ENCODE peak calls at places on chromosome 6, in seven cellular contexts. W, X, E, K, Q, Y and D are unnamed samples.

GRCh38 chr6:118968416-118968815 is 33.5 kb upstream of the MCM9 start:
- DNase-seq in W (peak), X (no peak), E (peak), K (no peak), Q (no peak), Y (no peak), D (no peak)

GRCh38 chr6:111794716-111795452 is 78.4 kb downstream of the FYN start:
- DNase-seq in W (no peak), X (no peak), E (no peak), K (no peak), Q (no peak), Y (no peak), D (no peak)

GRCh38 chr6:53428886-53429285 is 80.1 kb upstream of the ELOVL5 start:
- DNase-seq in W (no peak), X (no peak), E (no peak), K (no peak), Q (no peak), Y (no peak), D (no peak)

GRCh38 chr6:7672066-7673062 is 53.5 kb upstream of the BMP6 start:
- DNase-seq in W (peak), X (no peak), E (peak), K (no peak), Q (no peak), Y (no peak), D (no peak)

GRCh38 chr6:157265630-157266029 is 57.7 kb downstream of the TMEM242 start:
- DNase-seq in W (no peak), X (no peak), E (no peak), K (no peak), Q (no peak), Y (no peak), D (no peak)

GRCh38 chr6:156167289-156168076 is 609.7 kb upstream of the ARID1B start:
- DNase-seq in W (peak), X (no peak), E (peak), K (no peak), Q (no peak), Y (no peak), D (no peak)

GRCh38 chr6:159989882-159990480 is 21.1 kb downstream of the IGF2R start:
- DNase-seq in W (no peak), X (no peak), E (peak), K (no peak), Q (peak), Y (no peak), D (no peak)

GRCh38 chr6:17907467-17908229 is 79.8 kb downstream of the KIF13A start:
- DNase-seq in W (peak), X (peak), E (peak), K (peak), Q (peak), Y (peak), D (peak)

GRCh38 chr6:13762648-13763441 is 51.2 kb upstream of the RANBP9 start:
- DNase-seq in W (peak), X (no peak), E (peak), K (peak), Q (peak), Y (peak), D (no peak)

GRCh38 chr6:25899580-25900408 is 25.8 kb upstream of the SLC17A3 start:
- DNase-seq in W (peak), X (no peak), E (no peak), K (no peak), Q (no peak), Y (no peak), D (no peak)

GRCh38 chr6:148530394-148530923 is 187.8 kb downstream of the SASH1 start:
- DNase-seq in W (peak), X (no peak), E (peak), K (peak), Q (peak), Y (no peak), D (no peak)

GRCh38 chr6:149454405-149454848 is 30.4 kb downstream of the ZC3H12D start:
- DNase-seq in W (peak), X (peak), E (peak), K (peak), Q (peak), Y (no peak), D (peak)

GRCh38 chr6:128723667-128724066 is 159.3 kb upstream of the LAMA2 start:
- DNase-seq in W (no peak), X (no peak), E (peak), K (no peak), Q (peak), Y (no peak), D (no peak)

GRCh38 chr6:170091639-170092579 is 199.0 kb downstream of the DLL1 start:
- DNase-seq in W (no peak), X (peak), E (no peak), K (no peak), Q (no peak), Y (no peak), D (peak)

GRCh38 chr6:138309695-138310094 is 68.0 kb upstream of the SMIM28 start:
- DNase-seq in W (no peak), X (no peak), E (no peak), K (no peak), Q (no peak), Y (no peak), D (peak)

GRCh38 chr6:167898673-167899311 is 72.1 kb downstream of the AFDN start:
- DNase-seq in W (peak), X (no peak), E (peak), K (peak), Q (peak), Y (no peak), D (no peak)

GRCh38 chr6:71197770-71198169 is 90.8 kb upstream of the OGFRL1 start:
- DNase-seq in W (peak), X (no peak), E (peak), K (no peak), Q (peak), Y (no peak), D (no peak)

GRCh38 chr6:108127826-108128225 is 38.0 kb upstream of the NR2E1 start:
- DNase-seq in W (no peak), X (no peak), E (no peak), K (no peak), Q (no peak), Y (no peak), D (no peak)

GRCh38 chr6:31532644-31533454 is 4.1 kb downstream of the MCCD1 start:
- DNase-seq in W (no peak), X (no peak), E (no peak), K (no peak), Q (no peak), Y (no peak), D (no peak)

GRCh38 chr6:138161434-138162103 is at the start of gene ARFGEF3:
- DNase-seq in W (no peak), X (peak), E (peak), K (peak), Q (peak), Y (no peak), D (no peak)

GRCh38 chr6:38567436-38567835 is 72.3 kb downstream of the BTBD9 start:
- DNase-seq in W (peak), X (peak), E (peak), K (peak), Q (peak), Y (no peak), D (peak)

GRCh38 chr6:100665041-100665380 is 200.3 kb upstream of the SIM1 start:
- DNase-seq in W (no peak), X (no peak), E (no peak), K (no peak), Q (no peak), Y (no peak), D (no peak)

GRCh38 chr6:24332306-24332705 is 25.6 kb downstream of the DCDC2 start:
- DNase-seq in W (no peak), X (no peak), E (no peak), K (peak), Q (peak), Y (peak), D (no peak)

GRCh38 chr6:35203680-35204079 is 10.1 kb upstream of the SCUBE3 start:
- DNase-seq in W (no peak), X (no peak), E (no peak), K (no peak), Q (no peak), Y (no peak), D (no peak)

GRCh38 chr6:72816022-72816421 is 194.2 kb downstream of the KCNQ5 start:
- DNase-seq in W (no peak), X (no peak), E (no peak), K (no peak), Q (no peak), Y (no peak), D (no peak)
- H3K27ac ChIP-seq in W (no peak), X (peak), E (no peak), K (no peak), Q (no peak), Y (no peak), D (no peak)

GRCh38 chr6:37382954-37383353 is 29.2 kb downstream of the RNF8 start:
- DNase-seq in W (no peak), X (no peak), E (no peak), K (no peak), Q (no peak), Y (no peak), D (no peak)

GRCh38 chr6:37376078-37376743 is 22.4 kb downstream of the RNF8 start:
- DNase-seq in W (no peak), X (no peak), E (no peak), K (no peak), Q (no peak), Y (no peak), D (no peak)

GRCh38 chr6:37381579-37381978 is 27.8 kb downstream of the RNF8 start:
- DNase-seq in W (peak), X (no peak), E (peak), K (peak), Q (peak), Y (peak), D (no peak)
- TF ChIP-seq CTCF in W (peak), X (peak), E (peak), K (peak), Q (peak), Y (peak), D (peak)

DNA sequence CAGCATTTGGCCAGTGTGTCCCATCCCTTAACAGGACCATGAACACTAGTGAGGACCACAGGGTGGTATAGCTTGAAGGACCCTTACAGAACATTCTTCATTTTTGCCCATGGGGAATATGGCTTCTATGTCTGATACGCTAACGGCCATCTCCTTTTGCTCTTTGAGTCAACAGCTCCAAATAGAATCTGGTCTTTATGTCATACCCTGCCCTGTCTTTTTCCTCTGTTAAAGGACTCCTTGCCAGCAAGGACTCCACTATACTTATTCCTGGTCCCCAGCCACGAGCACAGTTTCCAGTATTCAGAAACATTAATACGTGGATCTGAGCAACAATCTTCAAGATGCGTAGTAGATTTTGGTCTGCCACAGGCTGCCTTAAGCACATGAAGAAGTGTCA is 22.5 kb downstream of the SERPINB1 start:
- DNase-seq in W (no peak), X (no peak), E (no peak), K (no peak), Q (no peak), Y (no peak), D (no peak)
- H3K27ac ChIP-seq in W (no peak), X (no peak), E (no peak), K (no peak), Q (peak), Y (peak), D (peak)

DNA sequence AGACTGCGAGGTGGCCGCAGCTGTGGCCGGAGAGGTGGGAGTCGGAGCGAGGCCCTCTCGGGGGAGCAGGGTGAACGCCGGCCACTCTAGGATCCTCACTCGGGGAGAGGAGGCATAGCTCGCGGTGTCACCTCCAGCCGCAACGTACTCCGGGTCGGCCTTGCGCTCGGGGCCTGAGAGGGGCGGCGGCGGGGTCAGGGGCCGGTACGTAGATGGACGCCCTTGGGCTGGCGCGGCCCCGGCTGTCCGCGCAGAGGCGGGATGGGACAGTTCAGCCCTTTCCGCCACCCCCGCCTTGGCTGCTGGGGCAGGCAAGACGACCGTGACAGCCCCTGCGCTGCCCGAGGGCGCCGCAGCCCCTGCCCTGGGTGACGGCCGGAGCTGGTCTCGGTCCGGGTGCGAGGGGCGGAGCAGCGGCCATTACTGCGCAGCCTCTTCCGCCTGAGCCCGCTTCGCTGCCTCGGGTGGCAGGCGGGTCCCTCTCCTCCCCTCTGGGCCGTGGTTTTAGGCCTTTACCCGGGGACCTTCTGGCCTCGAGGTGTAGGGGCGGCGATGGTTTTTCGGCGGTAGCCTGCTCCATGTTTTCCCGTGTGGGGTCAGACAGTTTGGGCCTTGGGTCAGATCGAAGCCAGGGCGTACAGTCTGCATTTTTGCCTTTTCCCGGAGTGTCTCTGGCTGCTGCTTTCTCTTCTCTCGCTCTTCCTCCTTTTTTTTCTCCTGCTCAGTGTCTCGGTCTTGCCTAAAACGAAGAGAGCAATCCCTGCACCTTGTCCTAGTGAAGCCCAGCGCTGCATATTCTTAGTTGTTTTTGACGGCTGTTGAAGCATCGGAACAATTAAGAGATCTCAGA is 453 bp downstream of the RNF146 start:
- DNase-seq in W (peak), X (peak), E (peak), K (peak), Q (peak), Y (no peak), D (peak)
- TF ChIP-seq CTCF in W (no peak), X (no peak), E (no peak), K (no peak), Q (no peak), Y (no peak), D (no peak)

GRCh38 chr6:15268130-15268908 is 22.4 kb downstream of the JARID2 start:
- DNase-seq in W (no peak), X (no peak), E (no peak), K (no peak), Q (no peak), Y (no peak), D (no peak)
- H3K27ac ChIP-seq in W (no peak), X (peak), E (no peak), K (no peak), Q (no peak), Y (no peak), D (peak)

GRCh38 chr6:70108230-70108629 is 194.7 kb downstream of the COL9A1 start:
- DNase-seq in W (peak), X (no peak), E (peak), K (peak), Q (peak), Y (no peak), D (no peak)

GRCh38 chr6:70099732-70100131 is 203.2 kb downstream of the COL9A1 start:
- DNase-seq in W (no peak), X (no peak), E (no peak), K (no peak), Q (no peak), Y (no peak), D (no peak)

DNA sequence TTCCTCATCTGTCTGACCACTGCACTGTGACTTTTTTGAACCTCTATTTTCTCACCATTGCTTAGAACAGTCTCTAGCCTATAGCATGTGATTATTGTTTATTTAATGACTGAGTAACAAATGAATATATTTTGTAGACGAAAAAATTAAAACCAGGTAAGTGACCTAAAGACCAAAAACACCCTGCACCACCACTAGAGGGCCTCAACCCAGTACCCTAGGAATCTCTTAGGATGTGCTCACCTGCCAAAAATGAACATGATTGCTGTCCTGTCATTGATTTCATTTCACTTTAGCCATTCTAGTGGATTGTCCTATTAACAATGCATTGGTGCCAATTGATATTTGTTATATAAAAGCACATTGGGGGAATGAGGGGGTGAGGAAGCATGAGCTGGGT is 199.1 kb downstream of the COL9A1 start:
- DNase-seq in W (no peak), X (no peak), E (no peak), K (peak), Q (no peak), Y (no peak), D (no peak)
- TF ChIP-seq CTCF in W (peak), X (peak), E (peak), K (peak), Q (no peak), Y (peak), D (no peak)